ENCODE peak calls at places on chromosomes 16 and 17, in six cellular contexts. Z is HS-27A, I is breast epithelium, L is AG04450, F is lower leg skin, Y is T-helper 1 cell. W is an unnamed sample.

GRCh38 chr16:85696761-85697160 is 8.0 kb upstream of the GINS2 start:
- DNase-seq in I (no peak), Y (no peak), Z (no peak), L (no peak), F (no peak), W (no peak)

GRCh38 chr17:8393470-8394231 is 4.0 kb downstream of the RNF222 start:
- DNase-seq in Z (no peak), L (no peak), F (no peak), Y (peak; percentile 10), I (no peak), W (no peak)

GRCh38 chr16:79411357-79411756 is 189.2 kb downstream of the MAF start:
- DNase-seq in F (no peak), Y (no peak), I (no peak), Z (no peak), L (no peak), W (no peak)

GRCh38 chr17:1438593-1439083 is 17.4 kb downstream of the CRK start:
- DNase-seq in Y (no peak), L (peak; percentile 67), F (no peak), Z (no peak), I (no peak), W (no peak)

GRCh38 chr17:15340966-15341365 is 431 bp downstream of the TEKT3 start:
- DNase-seq in L (no peak), I (no peak), Y (no peak), F (no peak), Z (no peak), W (no peak)

GRCh38 chr16:66346221-66346620 is 20.3 kb upstream of the CDH5 start:
- DNase-seq in L (no peak), Z (no peak), I (no peak), Y (no peak), F (no peak), W (no peak)

GRCh38 chr17:517181-517580 is 164.6 kb upstream of the RPH3AL start:
- DNase-seq in F (no peak), L (no peak), I (no peak), Z (no peak), Y (no peak), W (no peak)

GRCh38 chr16:17647879-17648649 is 177.3 kb upstream of the XYLT1 start:
- DNase-seq in I (no peak), L (no peak), F (no peak), Z (no peak), Y (no peak), W (no peak)

GRCh38 chr17:61805399-61805798 is 57.9 kb downstream of the BRIP1 start:
- DNase-seq in Y (no peak), Z (peak; percentile 45), F (no peak), L (peak; percentile 13), I (no peak), W (no peak)

GRCh38 chr17:28470266-28471126 is 2.9 kb upstream of the SLC13A2 start:
- DNase-seq in F (no peak), L (no peak), Z (no peak), Y (no peak), I (no peak), W (no peak)

W was measured in LNCaP clone FGC.